ENCODE peak calls at places on chromosomes 5 and 9, in six cellular contexts. Q, G, Y, K, C and J are unnamed samples.

GRCh38 chr5:77339491-77339890 is 129.0 kb downstream of the PDE8B start:
- DNase-seq in K (no peak), Q (no peak), Y (no peak), C (no peak), G (no peak), J (no peak)

GRCh38 chr5:124651663-124652513 is 94.6 kb downstream of the ZNF608 start:
- DNase-seq in Y (peak), K (peak), Q (peak), C (peak), G (peak), J (peak)

GRCh38 chr9:35603506-35603985 is 1.5 kb upstream of the TESK1 start:
- DNase-seq in C (peak), Q (peak), K (peak), Y (peak), G (no peak), J (no peak)

GRCh38 chr5:72305194-72306142 is 14.6 kb downstream of the MRPS27 start:
- DNase-seq in Y (no peak), Q (no peak), K (no peak), G (peak), C (no peak), J (peak)

GRCh38 chr5:168120416-168121137 is 170.9 kb upstream of the WWC1 start:
- DNase-seq in Y (no peak), K (no peak), Q (no peak), G (no peak), C (no peak), J (no peak)

GRCh38 chr9:90309809-90310522 is 332.7 kb downstream of the DIRAS2 start:
- DNase-seq in G (no peak), K (no peak), C (no peak), Y (no peak), Q (no peak), J (no peak)

GRCh38 chr5:57817924-57818323 is 335.3 kb upstream of the ACTBL2 start:
- DNase-seq in G (no peak), C (peak), Y (no peak), Q (no peak), K (no peak), J (no peak)

GRCh38 chr5:26889810-26890209 is 148.6 kb downstream of the CDH9 start:
- DNase-seq in C (no peak), K (no peak), G (peak), Y (no peak), Q (no peak), J (no peak)

GRCh38 chr5:114185274-114185673 is 176.6 kb upstream of the KCNN2 start:
- DNase-seq in Q (no peak), K (no peak), C (peak), Y (peak), G (no peak), J (no peak)

GRCh38 chr5:116626272-116626723 is 51.7 kb upstream of the SEMA6A start:
- DNase-seq in C (peak), Y (peak), Q (no peak), G (no peak), K (peak), J (no peak)

GRCh38 chr5:8270246-8270645 is 401.3 kb downstream of the MTRR start:
- DNase-seq in Y (no peak), K (no peak), G (no peak), Q (no peak), C (no peak), J (no peak)

GRCh38 chr9:108933231-108933630 is 693 bp downstream of the ELP1 start:
- DNase-seq in G (no peak), Q (peak), K (peak), C (peak), Y (peak), J (no peak)

GRCh38 chr9:33719581-33720374 is 75.6 kb upstream of the PRSS3 start:
- DNase-seq in C (no peak), G (peak), Q (peak), Y (peak), K (no peak), J (peak)
- TF ChIP-seq CTCF in C (peak), G (peak), Q (peak), Y (no peak), K (peak), J (peak)

DNA sequence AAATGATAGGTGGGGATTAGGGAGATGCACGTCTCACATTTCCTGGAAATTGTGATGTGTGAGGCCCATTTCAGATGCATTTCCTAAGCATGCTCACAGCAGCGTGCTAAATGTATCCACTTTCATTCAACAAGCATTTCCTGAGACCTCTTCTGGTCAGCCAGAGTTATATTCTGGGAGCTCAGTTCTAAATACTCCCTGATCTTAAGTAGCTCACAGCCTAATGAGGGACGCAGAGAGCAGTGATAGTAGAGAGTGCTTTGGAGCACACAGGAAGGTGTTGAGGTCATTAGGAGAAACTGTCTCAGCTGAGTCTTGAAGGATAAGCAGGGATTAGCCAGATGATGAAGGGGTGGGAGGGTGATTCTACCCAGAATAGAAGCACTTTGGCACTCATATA is 46.2 kb upstream of the FSD1L start:
- DNase-seq in K (peak), Y (no peak), Q (no peak), G (no peak), C (peak), J (no peak)
- TF ChIP-seq CTCF in K (peak), Y (no peak), Q (no peak), G (no peak), C (peak), J (no peak)

GRCh38 chr9:20608582-20608981 is 13.7 kb downstream of the MLLT3 start:
- DNase-seq in G (no peak), K (no peak), C (no peak), Q (no peak), Y (no peak), J (no peak)

GRCh38 chr9:20614602-20615216 is 7.6 kb downstream of the MLLT3 start:
- DNase-seq in K (no peak), G (no peak), Y (no peak), Q (no peak), C (no peak), J (no peak)

GRCh38 chr9:20616808-20617207 is 5.5 kb downstream of the MLLT3 start:
- DNase-seq in G (no peak), Y (no peak), C (no peak), K (no peak), Q (no peak), J (no peak)

GRCh38 chr9:20606637-20607036 is 15.7 kb downstream of the MLLT3 start:
- DNase-seq in Y (no peak), Q (no peak), G (no peak), K (no peak), C (no peak), J (no peak)

GRCh38 chr9:20611751-20612287 is 10.5 kb downstream of the MLLT3 start:
- DNase-seq in Q (peak), C (peak), K (peak), Y (no peak), G (no peak), J (no peak)
- TF ChIP-seq CTCF in Q (peak), C (peak), K (peak), Y (peak), G (no peak), J (peak)

GRCh38 chr5:172493906-172494305 is 39.6 kb upstream of the SH3PXD2B start:
- DNase-seq in Q (no peak), K (no peak), G (no peak), C (no peak), Y (peak), J (no peak)
- TF ChIP-seq CTCF in Q (no peak), K (no peak), G (no peak), C (no peak), Y (no peak), J (no peak)